ENCODE peak calls at places on chromosomes 12 and 14, in four cellular contexts. S is A549, B is K562, Q is OCI-LY7. P is an unnamed sample.
A peak's percentile ranks its signal among the peaks of the same experiment; 100 is the strongest.

GRCh38 chr12:10453144-10453543 is at the start of gene KLRC1:
- DNase-seq in Q (no peak), B (no peak), S (no peak), P (no peak)

GRCh38 chr12:4438834-4439596 is 6.6 kb downstream of the FGF6 start:
- DNase-seq in S (no peak), Q (no peak), B (no peak), P (no peak)

GRCh38 chr12:11814362-11814761 is 164.9 kb downstream of the ETV6 start:
- DNase-seq in S (no peak), Q (no peak), B (no peak), P (peak; percentile 75)

GRCh38 chr12:109760930-109761630 is 47.5 kb downstream of the FAM222A start:
- DNase-seq in Q (no peak), B (no peak), S (no peak), P (no peak)

GRCh38 chr14:22664261-22664660 is 20.1 kb upstream of the OR6J1 start:
- DNase-seq in B (no peak), Q (no peak), S (peak; percentile 57), P (no peak)

GRCh38 chr14:89386214-89386886 is 30.7 kb downstream of the FOXN3 start:
- DNase-seq in S (no peak), Q (no peak), B (no peak), P (peak; percentile 42)

GRCh38 chr12:28313631-28314030 is 123.4 kb downstream of the CCDC91 start:
- DNase-seq in S (no peak), Q (no peak), B (no peak), P (no peak)

GRCh38 chr12:28121433-28121832 is 68.8 kb upstream of the CCDC91 start:
- DNase-seq in Q (no peak), S (no peak), B (no peak), P (no peak)

GRCh38 chr12:25074113-25074512 is 120.8 kb downstream of the DNAI7 start:
- DNase-seq in Q (no peak), B (no peak), S (no peak), P (no peak)

GRCh38 chr12:25072901-25073645 is 121.9 kb downstream of the DNAI7 start:
- DNase-seq in Q (no peak), B (no peak), S (no peak), P (no peak)

GRCh38 chr12:25071366-25071765 is 122.5 kb upstream of the BCAT1 start:
- DNase-seq in S (no peak), B (no peak), Q (no peak), P (no peak)

GRCh38 chr12:25069221-25069620 is 120.3 kb upstream of the BCAT1 start:
- DNase-seq in B (no peak), S (no peak), Q (no peak), P (no peak)

DNA sequence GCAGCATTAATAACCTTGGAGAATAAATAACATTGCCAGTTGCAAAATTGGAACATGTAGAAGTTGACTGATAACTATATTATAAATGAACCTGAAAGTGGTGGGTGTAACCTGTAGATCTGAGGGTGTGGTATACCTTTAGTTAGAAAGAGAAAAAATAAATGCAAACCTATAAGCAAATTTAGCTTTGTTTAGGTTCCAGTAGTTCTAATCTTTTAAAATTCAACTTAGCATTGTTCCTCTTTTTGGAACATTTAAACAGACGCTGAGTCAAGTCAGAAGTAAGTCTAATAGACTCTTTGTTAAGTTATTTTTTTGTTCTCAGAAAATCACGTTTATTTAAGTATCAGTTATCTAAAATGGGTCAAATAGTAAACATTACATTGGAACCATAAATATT is 120.0 kb downstream of the DNAI7 start:
- DNase-seq in S (no peak), Q (no peak), B (no peak), P (no peak)
- H3K4me2 ChIP-seq in S (no peak overlapping the region), Q (no peak overlapping the region), B (no peak overlapping the region), P (no peak overlapping the region)

DNA sequence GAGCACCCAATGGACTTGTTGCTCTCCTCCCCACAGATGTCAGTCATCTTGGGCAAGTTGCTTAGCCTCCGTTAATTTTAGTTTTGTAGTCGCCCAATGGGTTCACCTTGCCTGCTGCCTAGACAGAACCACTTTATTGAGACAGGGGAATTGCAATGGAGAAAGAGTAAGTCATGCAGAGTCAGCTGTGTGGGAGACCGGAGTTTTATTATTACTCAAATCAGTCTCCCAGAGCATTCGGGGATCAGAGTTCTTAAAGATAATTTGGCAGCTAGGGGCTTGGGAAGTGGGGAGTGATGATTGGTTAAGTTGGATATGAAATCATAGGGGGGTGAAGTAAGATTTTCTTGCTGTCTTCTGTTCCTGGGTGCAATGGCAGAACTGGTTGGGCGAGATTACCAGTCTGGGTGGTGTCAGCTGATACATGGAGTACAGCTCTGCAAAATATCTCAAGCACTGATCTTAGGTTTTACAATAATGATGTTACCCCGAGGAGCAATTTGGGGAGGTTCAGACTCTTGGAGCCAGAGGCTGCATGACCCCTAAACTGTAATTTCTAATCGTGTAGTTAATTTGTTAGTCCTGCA is 50.2 kb downstream of the SLC38A1 start:
- DNase-seq in B (no peak), Q (peak; percentile 14), S (no peak), P (peak; percentile 21)
- H3K4me2 ChIP-seq in B (no peak overlapping the region), Q (peak overlapping the region; percentile 83), S (no peak overlapping the region), P (peak overlapping the region; percentile 58)

GRCh38 chr14:90472632-90473031 is 75.8 kb downstream of the CALM1 start:
- DNase-seq in B (no peak), S (no peak), Q (no peak), P (no peak)
- H3K4me2 ChIP-seq in B (no peak overlapping the region), S (no peak overlapping the region), Q (no peak overlapping the region), P (no peak overlapping the region)

DNA sequence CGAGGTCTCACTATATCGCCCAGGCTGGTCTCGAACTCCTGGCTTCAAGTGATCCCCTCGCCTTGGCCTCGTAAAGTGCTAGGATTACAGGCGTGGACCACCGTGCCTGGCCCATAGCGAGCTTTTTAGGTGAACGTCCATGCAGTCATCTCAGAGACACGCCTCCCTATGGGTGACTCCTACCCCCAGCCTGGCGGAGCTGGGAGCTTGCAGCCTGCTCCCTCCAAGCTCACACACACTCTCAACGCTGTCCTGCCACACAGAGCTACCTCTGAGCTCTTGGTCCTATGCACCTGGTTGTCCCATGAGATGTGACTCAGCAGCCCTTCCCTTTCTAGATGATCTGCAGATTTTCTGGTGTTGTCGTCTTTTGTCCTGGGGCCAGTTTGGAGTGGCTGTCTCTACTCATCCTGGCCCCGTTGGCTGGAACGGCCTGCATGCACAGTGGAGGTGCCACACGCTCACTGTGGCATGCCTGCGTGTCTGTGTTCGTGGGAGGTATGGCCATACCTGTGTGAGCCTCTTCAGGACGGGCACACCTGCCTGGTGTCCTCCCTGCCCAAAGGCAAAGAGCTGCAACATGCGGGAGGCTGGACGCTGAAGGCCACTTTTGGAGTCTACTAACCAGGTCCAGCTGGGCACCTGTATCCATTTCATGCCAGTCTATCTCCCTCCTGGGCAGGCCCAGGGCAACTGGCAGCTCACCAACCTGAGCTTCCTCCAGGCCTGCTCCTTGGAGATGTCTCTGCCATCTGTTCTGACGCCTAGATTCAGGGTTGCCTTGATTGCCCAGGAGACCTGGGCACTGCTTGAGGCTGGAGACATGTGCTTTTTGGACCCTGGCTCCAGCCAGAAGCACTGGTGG is 18.1 kb downstream of the CABP1 start:
- DNase-seq in Q (no peak), B (no peak), S (no peak), P (no peak)
- H3K4me2 ChIP-seq in Q (no peak overlapping the region), B (no peak overlapping the region), S (no peak overlapping the region), P (no peak overlapping the region)

GRCh38 chr12:39036060-39036459 is 130.7 kb upstream of the CPNE8 start:
- DNase-seq in S (no peak), B (no peak), Q (no peak), P (no peak)

GRCh38 chr12:39033789-39034188 is 128.4 kb upstream of the CPNE8 start:
- DNase-seq in S (no peak), B (no peak), Q (no peak), P (no peak)

GRCh38 chr12:39032034-39032433 is 126.6 kb upstream of the CPNE8 start:
- DNase-seq in B (no peak), Q (no peak), S (no peak), P (no peak)

DNA sequence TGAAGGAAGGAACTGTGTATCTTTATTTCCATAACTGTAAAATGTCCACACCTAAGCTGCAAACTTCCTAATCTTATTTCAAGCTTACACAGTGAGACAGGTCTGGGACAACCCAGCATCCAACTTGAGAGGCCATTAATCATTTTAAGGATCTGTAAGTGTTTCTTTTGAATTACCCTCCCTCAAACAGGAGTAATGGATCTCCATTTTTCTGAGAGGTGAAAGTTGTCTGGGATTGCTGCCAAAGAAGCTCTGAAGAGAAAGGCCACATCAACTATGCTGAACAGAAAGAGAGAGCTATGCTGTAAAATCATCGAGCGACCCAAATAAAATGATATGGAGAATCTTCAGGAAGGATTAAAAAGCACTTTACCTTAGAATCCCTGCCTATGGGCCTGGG is 131.7 kb upstream of the CPNE8 start:
- DNase-seq in B (no peak), Q (no peak), S (no peak), P (no peak)
- H3K4me2 ChIP-seq in B (no peak overlapping the region), Q (no peak overlapping the region), S (no peak overlapping the region), P (no peak overlapping the region)

GRCh38 chr14:99871771-99872170 is 78.6 kb downstream of the EML1 start:
- DNase-seq in S (no peak), B (no peak), Q (no peak), P (no peak)
- H3K4me2 ChIP-seq in S (no peak overlapping the region), B (no peak overlapping the region), Q (no peak overlapping the region), P (no peak overlapping the region)

GRCh38 chr12:106315523-106315922 is 13.0 kb downstream of the TCP11L2 start:
- DNase-seq in Q (no peak), B (no peak), S (no peak), P (no peak)
- H3K4me2 ChIP-seq in Q (no peak overlapping the region), B (no peak overlapping the region), S (no peak overlapping the region), P (no peak overlapping the region)